ENCODE peak calls at places on chromosomes 12 and 14, in four cellular contexts. W is K562, C is IMR-90, U is HepG2. S is an unnamed sample.

GRCh38 chr12:53951577-53952334 is 2.9 kb upstream of the HOXC12 start:
- DNase-seq in U (no peak), C (no peak), W (no peak), S (no peak)

GRCh38 chr12:58873496-58873895 is 46.8 kb downstream of the LRIG3 start:
- DNase-seq in U (no peak), W (no peak), C (no peak), S (no peak)

GRCh38 chr12:13340149-13340548 is 143.6 kb downstream of the EMP1 start:
- DNase-seq in W (no peak), C (no peak), U (no peak), S (no peak)

GRCh38 chr14:103121846-103122577 is 1.2 kb upstream of the TNFAIP2 start:
- DNase-seq in C (peak), U (peak), W (peak), S (peak)

GRCh38 chr14:105059035-105059916 is 6.0 kb downstream of the GPR132 start:
- DNase-seq in C (no peak), U (no peak), W (no peak), S (no peak)

GRCh38 chr12:6302621-6303020 is 7.9 kb upstream of the PLEKHG6 start:
- DNase-seq in C (peak), W (no peak), U (no peak), S (no peak)

GRCh38 chr14:104572024-104572623 is 7.4 kb upstream of the C14orf180 start:
- DNase-seq in W (no peak), U (no peak), C (no peak), S (no peak)

GRCh38 chr14:91515979-91516378 is 5.9 kb upstream of the PPP4R3A start:
- DNase-seq in W (no peak), U (no peak), C (no peak), S (no peak)

GRCh38 chr14:88552859-88553258 is 1.9 kb downstream of the PTPN21 start:
- DNase-seq in C (no peak), W (no peak), U (peak), S (no peak)

GRCh38 chr12:96448287-96448686 is 41.1 kb upstream of the CFAP54 start:
- DNase-seq in U (no peak), W (no peak), C (peak), S (no peak)

GRCh38 chr12:30145351-30146017 is 361.7 kb upstream of the TMTC1 start:
- DNase-seq in C (no peak), U (no peak), W (no peak), S (no peak)

GRCh38 chr14:104784218-104784568 is 11.4 kb downstream of the AKT1 start:
- DNase-seq in U (no peak), W (no peak), C (no peak), S (no peak)

GRCh38 chr12:44317651-44318126 is 481.8 kb downstream of the TMEM117 start:
- DNase-seq in W (no peak), C (peak), U (peak), S (no peak)

GRCh38 chr12:94806617-94807016 is 156.3 kb upstream of the TMCC3 start:
- DNase-seq in U (no peak), W (no peak), C (no peak), S (no peak)

GRCh38 chr14:61300209-61300608 is 19.1 kb upstream of the TMEM30B start:
- DNase-seq in U (no peak), C (no peak), W (no peak), S (no peak)

GRCh38 chr12:71797506-71797905 is 42.1 kb upstream of the TBC1D15 start:
- DNase-seq in W (no peak), C (no peak), U (no peak), S (no peak)

GRCh38 chr14:50813544-50813863 is 17.5 kb downstream of the NIN start:
- DNase-seq in U (no peak), W (no peak), C (no peak), S (no peak)

GRCh38 chr12:116591608-116592115 is 32.5 kb downstream of the MAP1LC3B2 start:
- DNase-seq in W (no peak), C (peak), U (no peak), S (no peak)

GRCh38 chr14:49621114-49621881 is 699 bp downstream of the MGAT2 start:
- DNase-seq in U (no peak), C (peak), W (no peak), S (no peak)

GRCh38 chr14:90691627-90692026 is 124.6 kb downstream of the TTC7B start:
- DNase-seq in U (no peak), C (no peak), W (no peak), S (no peak)

GRCh38 chr14:105455766-105456660 is 18.6 kb upstream of the CRIP2 start:
- DNase-seq in U (no peak), W (no peak), C (no peak), S (no peak)

GRCh38 chr14:103522028-103522581 is 525 bp downstream of the CKB start:
- DNase-seq in U (no peak), C (no peak), W (peak), S (no peak)

GRCh38 chr12:104097954-104098353 is 33.6 kb downstream of the HCFC2 start:
- DNase-seq in W (no peak), U (no peak), C (no peak), S (no peak)

GRCh38 chr12:13173012-13173441 is 23.5 kb upstream of the EMP1 start:
- DNase-seq in C (peak), W (no peak), U (no peak), S (no peak)

GRCh38 chr12:45191239-45191638 is 24.7 kb upstream of the ANO6 start:
- DNase-seq in C (peak), W (no peak), U (peak), S (peak)

GRCh38 chr14:71710001-71710400 is 222.2 kb upstream of the RGS6 start:
- DNase-seq in C (no peak), U (no peak), W (no peak), S (no peak)

GRCh38 chr12:105440037-105440664 is 109.7 kb downstream of the C12orf75 start:
- DNase-seq in C (no peak), W (no peak), U (no peak), S (no peak)

GRCh38 chr12:131231194-131231980 is 277.7 kb downstream of the ADGRD1 start:
- DNase-seq in W (peak), U (no peak), C (no peak), S (no peak)

GRCh38 chr12:2064078-2064507 is 11.3 kb downstream of the CACNA1C start:
- DNase-seq in W (peak), C (peak), U (no peak), S (no peak)

GRCh38 chr12:115932073-115932472 is 345.4 kb downstream of the MED13L start:
- DNase-seq in C (no peak), W (peak), U (no peak), S (no peak)

GRCh38 chr12:16611146-16611545 is 5.2 kb upstream of the LMO3 start:
- DNase-seq in U (no peak), C (no peak), W (no peak), S (no peak)

GRCh38 chr14:95046711-95047681 is 110.3 kb downstream of the DICER1 start:
- DNase-seq in C (peak), U (no peak), W (no peak), S (no peak)

GRCh38 chr12:60172266-60172665 is 576.4 kb downstream of the SLC16A7 start:
- DNase-seq in W (no peak), C (peak), U (no peak), S (no peak)

GRCh38 chr12:44795970-44796369 is 80.1 kb downstream of the NELL2 start:
- DNase-seq in U (no peak), C (no peak), W (no peak), S (no peak)

GRCh38 chr12:5745251-5745888 is 199.7 kb downstream of the ANO2 start:
- DNase-seq in C (peak), U (peak), W (peak), S (peak)

GRCh38 chr14:94989946-94990345 is 167.4 kb downstream of the DICER1 start:
- DNase-seq in W (no peak), U (no peak), C (no peak), S (no peak)

GRCh38 chr12:102682698-102683289 is 202.4 kb upstream of the IGF1 start:
- DNase-seq in C (no peak), U (no peak), W (no peak), S (no peak)

GRCh38 chr12:110010853-110011835 is 11.9 kb downstream of the ANKRD13A start:
- DNase-seq in U (peak), W (no peak), C (no peak), S (no peak)

GRCh38 chr14:77730976-77731497 is 23.1 kb downstream of the SLIRP start:
- DNase-seq in W (no peak), U (no peak), C (peak), S (no peak)
- TF ChIP-seq SMC3 in W (no peak), U (no peak), C (no peak), S (no peak)

DNA sequence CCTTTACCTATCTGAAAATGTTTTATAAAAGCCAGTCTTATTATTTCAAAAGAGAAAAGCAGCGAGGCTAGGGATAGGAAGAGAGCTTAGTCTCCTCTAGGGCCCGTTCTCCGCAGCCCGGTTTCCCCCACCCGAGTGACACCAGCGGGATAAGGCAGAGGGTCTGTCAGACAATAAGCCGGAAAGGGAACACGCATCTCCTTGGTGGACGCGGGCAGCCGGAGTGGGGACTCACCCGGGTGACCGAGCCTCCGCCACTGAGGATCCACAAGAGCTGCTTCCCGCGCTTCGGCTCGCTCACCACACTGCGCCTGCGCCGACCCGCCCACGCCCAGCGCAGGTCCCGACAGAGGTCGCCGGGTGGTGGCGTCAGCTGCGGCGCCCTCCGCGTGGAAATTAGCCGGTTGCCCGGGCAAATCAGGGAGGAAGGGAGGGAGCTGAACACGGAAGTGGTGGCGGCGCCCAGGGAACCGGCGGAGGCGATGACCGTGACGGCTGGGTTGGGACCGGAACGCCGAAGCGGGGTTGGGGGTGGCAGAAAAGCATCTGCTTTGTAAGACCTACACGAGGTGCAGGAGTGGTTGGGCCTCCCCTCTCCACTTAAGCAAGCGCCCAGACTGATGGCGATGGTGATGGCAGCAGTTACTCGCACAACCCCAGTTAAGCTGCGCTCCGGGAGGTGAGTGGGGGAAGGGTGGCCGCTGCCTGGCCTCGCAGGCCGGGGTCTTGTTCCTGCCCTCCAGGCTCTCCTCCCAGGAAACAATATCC is at the start of the genes SOCS4 and WDHD1:
- DNase-seq in W (peak), U (peak), C (peak), S (peak)
- TF ChIP-seq SMC3 in W (no peak), U (no peak), C (no peak), S (no peak)

GRCh38 chr12:122688291-122688690 is 14.9 kb downstream of the HCAR2 start:
- DNase-seq in U (no peak), W (no peak), C (no peak), S (no peak)
- TF ChIP-seq SMC3 in U (no peak), W (no peak), C (no peak), S (no peak)

DNA sequence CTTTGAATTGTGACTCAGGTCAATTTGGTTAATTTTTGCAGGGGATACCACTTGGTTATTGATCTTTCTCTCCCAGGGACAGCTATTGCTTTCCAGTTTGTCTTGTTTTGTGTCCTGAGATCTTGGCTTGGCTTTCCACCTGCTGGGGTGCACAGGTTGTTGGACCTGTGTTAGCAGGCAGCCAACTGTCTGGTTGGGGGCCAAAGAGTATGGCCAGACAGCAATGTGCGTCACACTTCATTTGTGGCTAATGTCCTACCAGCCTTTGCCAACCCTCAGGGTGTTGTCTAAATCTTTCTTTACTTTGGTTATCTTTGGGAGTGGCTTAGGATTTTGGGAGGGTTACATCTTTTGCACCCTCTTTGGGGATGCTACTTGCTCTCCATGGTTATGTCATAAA is 494.9 kb upstream of the ATP2B1 start:
- DNase-seq in C (no peak), U (no peak), W (no peak), S (no peak)
- TF ChIP-seq SMC3 in C (no peak), U (no peak), W (no peak), S (no peak)

GRCh38 chr14:77128414-77128891 is 13.1 kb downstream of the ZDHHC22 start:
- DNase-seq in W (no peak), U (peak), C (no peak), S (no peak)
- TF ChIP-seq SMC3 in W (no peak), U (no peak), C (no peak), S (no peak)

GRCh38 chr12:67681941-67682340 is 33.4 kb downstream of the DYRK2 start:
- DNase-seq in C (no peak), U (no peak), W (no peak), S (no peak)

GRCh38 chr12:67677166-67677565 is 28.6 kb downstream of the DYRK2 start:
- DNase-seq in W (no peak), C (peak), U (no peak), S (no peak)

GRCh38 chr12:67676624-67677023 is 28.1 kb downstream of the DYRK2 start:
- DNase-seq in C (peak), U (no peak), W (no peak), S (no peak)

GRCh38 chr12:67681145-67681778 is 32.7 kb downstream of the DYRK2 start:
- DNase-seq in U (no peak), W (no peak), C (peak), S (no peak)
- TF ChIP-seq SMC3 in U (no peak), W (no peak), C (no peak), S (no peak)

GRCh38 chr12:49619286-49619685 is 4.1 kb upstream of the PRPF40B start:
- DNase-seq in C (peak), U (no peak), W (no peak), S (no peak)

GRCh38 chr12:49624919-49625577 is 1.7 kb downstream of the PRPF40B start:
- DNase-seq in U (no peak), W (no peak), C (peak), S (peak)

GRCh38 chr12:49623142-49623899 is at the start of gene PRPF40B:
- DNase-seq in U (peak), C (peak), W (peak), S (peak)

GRCh38 chr12:49622501-49623141 is 740 bp upstream of the PRPF40B start:
- DNase-seq in C (peak), U (no peak), W (no peak), S (no peak)

GRCh38 chr12:49621651-49622500 is 1.5 kb upstream of the PRPF40B start:
- DNase-seq in W (no peak), C (no peak), U (no peak), S (no peak)
- TF ChIP-seq SMC3 in W (no peak), C (no peak), U (no peak), S (no peak)

GRCh38 chr12:31224768-31225448 is 101.0 kb downstream of the SINHCAF start:
- DNase-seq in C (no peak), U (no peak), W (no peak), S (no peak)
- TF ChIP-seq SMC3 in C (no peak), U (no peak), W (no peak), S (no peak)

DNA sequence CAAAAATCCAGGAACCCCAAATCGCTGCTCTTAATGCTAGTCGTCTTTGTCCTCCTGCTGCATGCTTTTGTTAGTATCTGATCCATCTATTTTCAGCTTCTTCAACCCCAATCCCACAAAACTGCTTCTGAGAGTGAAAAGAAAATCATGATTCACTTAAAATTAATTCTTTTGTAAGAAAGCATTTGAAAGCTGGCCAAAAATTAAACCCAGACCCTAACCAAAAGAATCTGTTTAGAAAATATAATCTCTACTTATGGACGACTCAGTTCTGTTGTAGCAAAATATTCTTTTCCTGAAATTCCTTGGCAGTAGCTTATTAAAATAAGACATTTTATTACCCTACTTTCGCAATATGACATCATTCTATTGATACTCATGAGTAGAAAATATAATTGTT is 443.6 kb upstream of the SYT1 start:
- DNase-seq in W (no peak), C (peak), U (no peak), S (no peak)
- TF ChIP-seq SMC3 in W (no peak), C (no peak), U (no peak), S (no peak)